ENCODE peak calls at places on chromosome 4, in five cellular contexts. B is GM12865, Q is nephron progenitor cell, Y is right cardiac atrium, F is NCI-H748 treated with DMSO at 0.1 percent for 48 hours. J is an unnamed sample.

GRCh38 chr4:90318208-90318607 is 191.0 kb downstream of the CCSER1 start:
- DNase-seq in Y (no peak), B (no peak), Q (no peak), F (no peak), J (peak)

GRCh38 chr4:174284181-174284886 is 623 bp downstream of the CEP44 start:
- DNase-seq in Y (no peak), B (peak), F (no peak), Q (peak), J (peak)

GRCh38 chr4:38082424-38083374 is 122.5 kb downstream of the PTTG2 start:
- DNase-seq in F (no peak), Q (no peak), B (no peak), Y (no peak), J (no peak)

GRCh38 chr4:77449162-77449561 is 156.5 kb upstream of the CXCL13 start:
- DNase-seq in F (no peak), Y (no peak), Q (no peak), B (no peak), J (peak)

GRCh38 chr4:122621010-122621616 is at the start of gene IL21:
- DNase-seq in Y (no peak), F (no peak), B (no peak), Q (no peak), J (no peak)

GRCh38 chr4:73777612-73778011 is 37.2 kb downstream of the CXCL8 start:
- DNase-seq in Q (no peak), B (no peak), F (no peak), Y (no peak), J (peak)

GRCh38 chr4:71333960-71334951 is 4.6 kb upstream of the SLC4A4 start:
- DNase-seq in B (no peak), Q (no peak), Y (no peak), F (no peak), J (no peak)

GRCh38 chr4:139455187-139455586 is 1.3 kb downstream of the RAB33B start:
- DNase-seq in Q (no peak), Y (no peak), B (no peak), F (no peak), J (no peak)

GRCh38 chr4:82515705-82516104 is 46.1 kb downstream of the TMEM150C start:
- DNase-seq in F (no peak), Q (no peak), B (no peak), Y (peak), J (peak)

GRCh38 chr4:182555997-182556418 is 312.8 kb downstream of the TENM3 start:
- DNase-seq in F (no peak), Y (no peak), B (no peak), Q (no peak), J (no peak)

GRCh38 chr4:156830356-156830755 is 141.2 kb downstream of the PDGFC start:
- DNase-seq in Q (no peak), Y (no peak), B (no peak), F (no peak), J (no peak)

GRCh38 chr4:967113-968104 is 6.0 kb downstream of the DGKQ start:
- DNase-seq in Y (no peak), F (no peak), B (no peak), Q (peak), J (no peak)

GRCh38 chr4:72809208-72809607 is 240.2 kb upstream of the ADAMTS3 start:
- DNase-seq in Y (no peak), B (no peak), F (no peak), Q (no peak), J (no peak)

GRCh38 chr4:144591401-144591800 is 54.6 kb upstream of the HHIP start:
- DNase-seq in F (no peak), B (no peak), Y (no peak), Q (no peak), J (peak)

GRCh38 chr4:95129708-95130343 is 372.1 kb downstream of the BMPR1B start:
- DNase-seq in F (no peak), Y (no peak), Q (no peak), B (no peak), J (peak)

GRCh38 chr4:173520921-173521473 is 9.0 kb downstream of the HAND2 start:
- DNase-seq in Y (peak), B (no peak), F (no peak), Q (no peak), J (no peak)

GRCh38 chr4:26916195-26916594 is 55.6 kb downstream of the STIM2 start:
- DNase-seq in Q (no peak), B (no peak), F (no peak), Y (no peak), J (no peak)

GRCh38 chr4:37268311-37268710 is 23.8 kb downstream of the NWD2 start:
- DNase-seq in F (no peak), B (no peak), Q (no peak), Y (no peak), J (no peak)

GRCh38 chr4:119728692-119729593 is 100.3 kb upstream of the PDE5A start:
- DNase-seq in Q (no peak), B (no peak), Y (no peak), F (no peak), J (no peak)

GRCh38 chr4:45442466-45442865 is 681.4 kb downstream of the GABRG1 start:
- DNase-seq in Q (peak), F (no peak), Y (no peak), B (peak), J (no peak)

GRCh38 chr4:1493540-1494287 is 87.5 kb upstream of the NKX1-1 start:
- DNase-seq in Y (no peak), B (no peak), F (no peak), Q (no peak), J (no peak)

GRCh38 chr4:102217345-102217744 is 127.9 kb downstream of the SLC39A8 start:
- DNase-seq in B (no peak), Q (no peak), F (no peak), Y (no peak), J (no peak)

GRCh38 chr4:106245176-106245575 is 70.8 kb downstream of the TBCK start:
- DNase-seq in Q (no peak), Y (no peak), F (no peak), B (no peak), J (no peak)

GRCh38 chr4:72846280-72847111 is 223.0 kb downstream of the COX18 start:
- DNase-seq in Q (peak), Y (no peak), B (peak), F (no peak), J (no peak)

GRCh38 chr4:48331577-48332340 is 9.6 kb upstream of the SLAIN2 start:
- DNase-seq in B (no peak), Q (no peak), Y (no peak), F (no peak), J (no peak)

GRCh38 chr4:15657366-15657765 is 2.2 kb upstream of the FBXL5 start:
- DNase-seq in F (no peak), Q (no peak), B (no peak), Y (no peak), J (no peak)

GRCh38 chr4:174403177-174403543 is 119.1 kb downstream of the HPGD start:
- DNase-seq in F (no peak), B (no peak), Y (no peak), Q (no peak), J (no peak)

GRCh38 chr4:38323141-38323634 is 340.8 kb upstream of the KLF3 start:
- DNase-seq in Y (no peak), F (no peak), B (peak), Q (no peak), J (no peak)